ENCODE peak calls at places on chromosomes 13 and 19, in six cellular contexts. A is tibial nerve, J is K562, W is A549, G is transverse colon, E is suprapubic skin. R is an unnamed sample.

GRCh38 chr19:4575978-4576933 is 16.8 kb upstream of the SEMA6B start:
- DNase-seq in A (peak; percentile 78), J (peak; percentile 81), W (peak; percentile 72), G (peak; percentile 68), E (no peak), R (peak; percentile 51)

GRCh38 chr19:843180-843835 is 2.5 kb downstream of the PRTN3 start:
- DNase-seq in A (no peak), J (peak; percentile 53), W (no peak), G (no peak), E (peak; percentile 80), R (no peak)

GRCh38 chr19:41753936-41754529 is 1.3 kb upstream of the CEACAM6 start:
- DNase-seq in A (peak; percentile 53), J (peak; percentile 24), W (peak; percentile 47), G (peak; percentile 77), E (no peak), R (no peak)

GRCh38 chr13:110185696-110186095 is 121.3 kb downstream of the COL4A1 start:
- DNase-seq in A (no peak), J (no peak), W (no peak), G (no peak), E (no peak), R (no peak)

GRCh38 chr19:56811480-56811879 is 29.0 kb downstream of the PEG3 start:
- DNase-seq in A (no peak), J (no peak), W (no peak), G (no peak), E (no peak), R (no peak)

GRCh38 chr13:28574617-28575142 is 79.8 kb upstream of the FLT1 start:
- DNase-seq in A (no peak), J (peak; percentile 80), W (peak; percentile 48), G (peak; percentile 46), E (no peak), R (no peak)

GRCh38 chr19:412356-413355 is 3.7 kb upstream of the C2CD4C start:
- DNase-seq in A (no peak), J (no peak), W (no peak), G (no peak), E (no peak), R (no peak)

GRCh38 chr13:100887729-100888151 is 213.1 kb upstream of the TMTC4 start:
- DNase-seq in A (no peak), J (no peak), W (no peak), G (no peak), E (no peak), R (no peak)

GRCh38 chr19:51250786-51251452 is at the start of gene SIGLECL1:
- DNase-seq in A (no peak), J (peak; percentile 22), W (no peak), G (no peak), E (no peak), R (no peak)

GRCh38 chr13:51005566-51005965 is 96.0 kb downstream of the RNASEH2B start:
- DNase-seq in A (no peak), J (no peak), W (no peak), G (no peak), E (no peak), R (no peak)

GRCh38 chr19:51398096-51398704 is 7.8 kb upstream of the C19orf84 start:
- DNase-seq in A (no peak), J (peak; percentile 43), W (peak; percentile 50), G (no peak), E (no peak), R (no peak)

GRCh38 chr19:1855828-1856255 is 7.5 kb downstream of the KLF16 start:
- DNase-seq in A (no peak), J (no peak), W (no peak), G (no peak), E (no peak), R (no peak)

GRCh38 chr19:51772977-51773376 is 12.0 kb downstream of the FPR2 start:
- DNase-seq in A (no peak), J (no peak), W (no peak), G (no peak), E (no peak), R (no peak)

GRCh38 chr13:27406178-27406939 is 18.1 kb upstream of the GTF3A start:
- DNase-seq in A (peak; percentile 17), J (peak; percentile 30), W (peak; percentile 41), G (no peak), E (no peak), R (no peak)

GRCh38 chr13:79079351-79079839 is 326.7 kb downstream of the RBM26 start:
- DNase-seq in A (no peak), J (no peak), W (no peak), G (no peak), E (no peak), R (no peak)

GRCh38 chr19:7619671-7620441 is 9.5 kb downstream of the XAB2 start:
- DNase-seq in A (no peak), J (no peak), W (no peak), G (no peak), E (no peak), R (no peak)

GRCh38 chr19:8877854-8878705 is 45.9 kb downstream of the MBD3L1 start:
- DNase-seq in A (no peak), J (peak; percentile 67), W (no peak), G (no peak), E (no peak), R (no peak)

GRCh38 chr13:90686438-90686837 is 661.0 kb upstream of the MIR17HG start:
- DNase-seq in A (no peak), J (no peak), W (no peak), G (no peak), E (no peak), R (no peak)

DNA sequence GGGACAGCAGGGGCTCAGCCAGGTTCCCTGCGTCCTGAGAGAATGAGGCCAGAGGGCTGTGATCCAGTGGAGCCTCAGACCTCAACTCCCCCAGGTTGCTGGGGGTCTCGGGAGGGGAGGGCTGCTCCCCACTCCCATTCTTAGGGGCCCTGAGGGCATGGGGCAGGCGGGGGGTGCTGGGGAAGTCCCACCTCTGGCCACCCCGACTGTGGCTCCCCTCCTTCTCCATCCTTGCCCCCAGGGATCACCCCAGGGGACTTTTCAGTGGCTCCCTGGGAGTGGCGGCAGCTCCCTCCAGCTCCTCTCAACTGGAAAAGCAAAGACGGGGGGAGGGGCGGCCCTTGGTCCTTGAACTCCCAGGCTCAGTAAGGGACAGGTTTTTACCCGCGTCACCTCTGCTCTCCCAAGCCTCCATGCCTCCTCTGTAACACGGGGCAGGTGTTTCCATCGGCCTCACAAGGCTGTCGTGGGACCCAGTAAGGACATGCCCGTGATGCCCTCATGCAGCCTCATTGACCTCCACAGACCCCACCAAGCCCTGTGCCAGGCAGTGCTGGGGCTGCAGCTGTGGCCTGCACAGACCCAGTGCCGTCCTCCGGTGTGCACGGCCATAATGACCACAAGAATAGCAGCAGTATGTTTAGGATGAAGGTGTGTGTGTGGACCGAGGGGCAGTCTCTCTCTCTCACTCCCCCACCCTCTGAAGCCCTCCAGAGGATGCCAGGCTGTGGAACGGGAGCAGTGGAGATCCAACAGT is 11.6 kb upstream of the TOMM40 start:
- DNase-seq in A (no peak), J (no peak), W (no peak), G (no peak), E (no peak), R (no peak)
- TF ChIP-seq EP300 in A (no peak), J (no peak), W (no peak), G (no peak), E (no peak), R (no peak)

GRCh38 chr19:3028305-3029069 is 593 bp downstream of the TLE2 start:
- DNase-seq in A (no peak), J (no peak), W (no peak), G (peak; percentile 48), E (no peak), R (no peak)
- H3K27ac ChIP-seq in A (peak overlapping the region; percentile 84), J (no peak overlapping the region), W (peak overlapping the region; percentile 75), G (peak overlapping the region; percentile 74), E (peak overlapping the region; percentile 56), R (peak overlapping the region; percentile 53)

DNA sequence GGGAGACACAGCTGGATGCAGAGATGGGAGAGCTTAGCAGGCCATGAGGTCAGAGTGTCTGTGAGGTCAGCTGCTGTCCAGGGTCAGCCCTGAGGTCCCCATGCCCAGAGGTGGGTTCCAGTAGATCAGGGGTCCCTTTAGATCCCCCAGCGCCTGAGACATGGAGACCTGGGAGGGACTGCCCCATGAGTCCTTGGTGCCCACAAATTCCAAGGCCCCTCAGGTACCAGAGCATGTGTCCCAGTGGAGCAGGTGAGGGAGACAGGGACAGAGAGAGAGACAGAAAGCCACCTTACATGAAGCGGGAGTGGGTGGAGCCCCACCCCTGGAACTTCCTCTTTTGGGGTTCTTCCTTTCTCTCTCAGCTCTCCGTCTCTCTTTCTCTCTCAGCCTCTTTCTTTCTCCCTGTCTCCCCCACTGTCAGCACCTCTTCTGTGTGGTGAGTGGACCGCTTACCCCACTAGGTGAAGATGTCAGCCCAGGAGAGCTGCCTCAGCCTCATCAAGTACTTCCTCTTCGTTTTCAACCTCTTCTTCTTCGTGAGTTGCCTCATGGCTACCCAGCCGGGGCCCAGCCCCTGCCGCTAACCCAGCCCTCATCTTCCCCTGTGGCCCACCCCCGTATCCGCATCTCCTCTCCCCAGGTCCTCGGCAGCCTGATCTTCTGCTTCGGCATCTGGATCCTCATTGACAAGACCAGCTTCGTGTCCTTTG is at the start of gene CD37:
- DNase-seq in A (no peak), J (peak; percentile 60), W (no peak), G (peak; percentile 37), E (peak; percentile 74), R (no peak)
- TF ChIP-seq POLR2A in A (peak; percentile 11), J (no peak), W (no peak), G (peak; percentile 15), E (no peak), R (no peak)

DNA sequence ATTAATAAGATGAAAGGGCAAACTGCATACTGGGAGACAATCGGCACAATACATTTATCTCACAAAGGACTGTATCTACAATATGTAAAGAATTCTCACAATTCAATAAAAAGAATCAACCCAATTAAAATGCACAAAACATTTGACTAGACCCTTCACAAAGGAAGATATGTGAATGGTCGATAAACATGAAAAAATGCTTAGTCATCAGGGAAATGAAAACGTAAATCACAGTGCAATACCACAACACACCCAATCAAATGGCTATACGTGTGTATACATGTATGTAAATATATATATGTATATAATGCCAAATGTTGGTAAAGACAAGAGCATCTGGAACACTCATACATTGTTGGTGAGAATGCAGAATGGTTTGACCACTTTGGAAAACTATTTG is 21.9 kb upstream of the RFC3 start:
- DNase-seq in A (no peak), J (no peak), W (no peak), G (no peak), E (no peak), R (no peak)
- TF ChIP-seq EP300 in A (no peak), J (no peak), W (no peak), G (no peak), E (no peak), R (no peak)

GRCh38 chr13:33244210-33244906 is 41.2 kb downstream of the STARD13 start:
- DNase-seq in A (no peak), J (no peak), W (no peak), G (no peak), E (no peak), R (no peak)
- H3K27ac ChIP-seq in A (no peak overlapping the region), J (no peak overlapping the region), W (no peak overlapping the region), G (no peak overlapping the region), E (no peak overlapping the region), R (no peak overlapping the region)

GRCh38 chr13:95258619-95259194 is 42.5 kb downstream of the ABCC4 start:
- DNase-seq in A (no peak), J (no peak), W (peak; percentile 28), G (no peak), E (no peak), R (no peak)

GRCh38 chr13:95260031-95260525 is 41.2 kb downstream of the ABCC4 start:
- DNase-seq in A (no peak), J (no peak), W (no peak), G (no peak), E (no peak), R (no peak)

GRCh38 chr13:95261956-95262355 is 39.3 kb downstream of the ABCC4 start:
- DNase-seq in A (no peak), J (no peak), W (no peak), G (no peak), E (no peak), R (no peak)

GRCh38 chr13:95264225-95264624 is 37.0 kb downstream of the ABCC4 start:
- DNase-seq in A (no peak), J (no peak), W (no peak), G (no peak), E (no peak), R (no peak)

GRCh38 chr13:95262837-95263381 is 38.3 kb downstream of the ABCC4 start:
- DNase-seq in A (no peak), J (no peak), W (no peak), G (no peak), E (no peak), R (no peak)
- TF ChIP-seq POLR2A in A (no peak), J (no peak), W (no peak), G (no peak), E (no peak), R (no peak)

R was measured in ovary.